ENCODE peak calls at places on chromosomes 6 and 20, in nine cellular contexts. P is NCI-H2029; U is fibroblast of the conjunctiva; C is IMR-90; F is NCI-H1694; R is HTR-8/SVneo; A is EH; Q is mesothelial cell of epicardium; D is CD4-positive, alpha-beta memory T cell. Y is an unnamed sample.

GRCh38 chr20:9440891-9441290 is 73.5 kb upstream of the LAMP5 start:
- DNase-seq in C (peak), A (peak), P (no peak), R (no peak), D (no peak), U (no peak), F (no peak), Q (no peak), Y (no peak)

GRCh38 chr6:129120856-129121255 is 237.9 kb downstream of the LAMA2 start:
- DNase-seq in R (no peak), C (no peak), P (no peak), Q (no peak), D (no peak), A (peak), F (no peak), U (no peak), Y (no peak)

GRCh38 chr20:62543470-62544302 is 67.9 kb upstream of the GATA5 start:
- DNase-seq in R (no peak), Q (no peak), A (no peak), D (no peak), F (no peak), P (no peak), C (no peak), U (no peak), Y (no peak)

GRCh38 chr6:3752538-3753227 is 1.2 kb upstream of the PXDC1 start:
- DNase-seq in A (no peak), U (no peak), F (no peak), P (no peak), D (no peak), C (no peak), Q (no peak), R (no peak), Y (no peak)

GRCh38 chr6:151677427-151677826 is 130.1 kb upstream of the ESR1 start:
- DNase-seq in F (no peak), R (no peak), A (no peak), D (no peak), Q (no peak), U (no peak), P (no peak), C (no peak), Y (no peak)

GRCh38 chr6:38080349-38080748 is 260.8 kb downstream of the ZFAND3 start:
- DNase-seq in P (no peak), D (no peak), C (peak), R (no peak), Q (no peak), F (no peak), U (no peak), A (peak), Y (peak)

GRCh38 chr20:12695937-12696336 is 312.8 kb upstream of the SPTLC3 start:
- DNase-seq in F (no peak), D (no peak), P (no peak), C (no peak), A (no peak), U (no peak), R (no peak), Q (no peak), Y (no peak)

GRCh38 chr6:33160728-33161323 is 31.4 kb downstream of the COL11A2 start:
- DNase-seq in A (peak), F (no peak), C (peak), U (peak), D (no peak), P (no peak), R (peak), Q (no peak), Y (peak)

GRCh38 chr20:41380551-41381262 is 14.1 kb upstream of the EMILIN3 start:
- DNase-seq in U (no peak), F (no peak), D (no peak), Q (no peak), A (no peak), P (no peak), R (no peak), C (no peak), Y (no peak)

GRCh38 chr6:118500130-118501015 is 47.7 kb upstream of the PLN start:
- DNase-seq in D (no peak), F (no peak), C (no peak), P (no peak), R (no peak), U (no peak), A (no peak), Q (no peak), Y (no peak)

GRCh38 chr6:96542702-96543101 is 20.2 kb upstream of the FHL5 start:
- DNase-seq in F (peak), C (no peak), R (no peak), Q (no peak), U (no peak), D (no peak), P (no peak), A (peak), Y (no peak)

GRCh38 chr6:122048570-122048969 is 350.9 kb upstream of the HSF2 start:
- DNase-seq in A (peak), R (no peak), F (no peak), C (peak), U (no peak), D (no peak), P (no peak), Q (no peak), Y (no peak)

GRCh38 chr20:8153281-8153908 is 21.3 kb downstream of the PLCB1 start:
- DNase-seq in A (peak), D (peak), F (no peak), Q (no peak), P (no peak), C (peak), R (no peak), U (no peak), Y (no peak)

GRCh38 chr6:144346719-144347446 is 61.7 kb downstream of the UTRN start:
- DNase-seq in C (peak), D (no peak), F (no peak), P (no peak), A (peak), Q (no peak), R (peak), U (no peak), Y (peak)

GRCh38 chr20:49615401-49616153 is 47.6 kb upstream of the PTGIS start:
- DNase-seq in Q (no peak), F (no peak), U (no peak), C (no peak), D (no peak), P (no peak), A (peak), R (no peak), Y (no peak)

GRCh38 chr6:38259736-38260135 is 380.0 kb downstream of the BTBD9 start:
- DNase-seq in P (no peak), A (peak), F (no peak), Q (no peak), C (peak), U (no peak), R (no peak), D (no peak), Y (no peak)

GRCh38 chr6:4647414-4648365 is 128.5 kb upstream of the CDYL start:
- DNase-seq in A (peak), R (peak), F (no peak), U (no peak), C (peak), D (no peak), Q (peak), P (peak), Y (peak)

GRCh38 chr6:155341130-155341828 is 27.0 kb upstream of the TFB1M start:
- DNase-seq in D (no peak), Q (no peak), A (peak), C (peak), U (no peak), R (no peak), F (no peak), P (peak), Y (peak)

GRCh38 chr20:58141496-58141895 is 87.0 kb downstream of the ANKRD60 start:
- DNase-seq in F (no peak), P (no peak), A (no peak), D (no peak), Q (no peak), U (no peak), R (no peak), C (no peak), Y (no peak)

GRCh38 chr6:7727951-7728854 is 2.3 kb downstream of the BMP6 start:
- DNase-seq in A (peak), F (peak), R (no peak), Q (peak), C (no peak), U (no peak), D (no peak), P (peak), Y (no peak)

GRCh38 chr6:143027058-143027457 is 33.6 kb upstream of the AIG1 start:
- DNase-seq in D (peak), A (peak), F (no peak), R (peak), U (no peak), Q (no peak), P (no peak), C (peak), Y (no peak)

GRCh38 chr20:64247970-64248841 is 7.3 kb upstream of the PCMTD2 start:
- DNase-seq in C (no peak), F (no peak), D (no peak), Q (no peak), R (no peak), U (no peak), A (no peak), P (no peak), Y (no peak)

GRCh38 chr6:10146723-10147451 is 268.0 kb downstream of the TFAP2A start:
- DNase-seq in F (peak), R (peak), U (peak), Q (no peak), C (peak), A (peak), D (no peak), P (peak), Y (peak)

GRCh38 chr20:45345104-45345936 is 2.9 kb downstream of the SDC4 start:
- DNase-seq in R (no peak), C (no peak), A (peak), U (no peak), D (no peak), F (no peak), P (peak), Q (no peak), Y (no peak)

GRCh38 chr6:10276106-10276505 is 138.8 kb downstream of the TFAP2A start:
- DNase-seq in A (peak), R (peak), U (no peak), P (no peak), F (no peak), Q (no peak), D (no peak), C (peak), Y (peak)

GRCh38 chr6:15626878-15627683 is 35.7 kb downstream of the DTNBP1 start:
- DNase-seq in R (no peak), A (no peak), D (no peak), P (no peak), Q (no peak), F (no peak), C (no peak), U (no peak), Y (no peak)

GRCh38 chr20:47960769-47961525 is 175.7 kb upstream of the SULF2 start:
- DNase-seq in U (no peak), Q (no peak), R (no peak), A (no peak), P (no peak), F (no peak), D (no peak), C (no peak), Y (no peak)

GRCh38 chr6:111662794-111663231 is 57.1 kb upstream of the TRAF3IP2 start:
- DNase-seq in F (no peak), Q (no peak), C (peak), D (no peak), U (no peak), R (peak), P (no peak), A (peak), Y (no peak)

GRCh38 chr6:100300221-100300736 is 164.4 kb downstream of the SIM1 start:
- DNase-seq in A (peak), D (no peak), C (peak), Q (no peak), R (peak), U (peak), P (no peak), F (no peak), Y (peak)

GRCh38 chr20:36035720-36036119 is 67.3 kb downstream of the CNBD2 start:
- DNase-seq in R (no peak), Q (no peak), U (no peak), P (no peak), F (no peak), D (no peak), C (no peak), A (peak), Y (peak)

GRCh38 chr6:57123111-57123510 is 33.1 kb downstream of the ZNF451 start:
- DNase-seq in Q (no peak), U (no peak), F (no peak), D (no peak), A (peak), R (no peak), P (no peak), C (no peak), Y (no peak)

Y was measured in stromal cell of bone marrow.